ENCODE peak calls at places on chromosome 2, in nine cellular contexts. G is hepatocyte, Q is H1, Y is ovary, R is brain microvascular endothelial cell, H is heart left ventricle, X is HCT116, F is esophagus squamous epithelium, P is Panc1. N is an unnamed sample.

GRCh38 chr2:206989306-206989705 is 50.0 kb downstream of the CPO start:
- DNase-seq in H (no peak), F (no peak), X (peak; percentile 43), Y (no peak), Q (peak; percentile 61), G (peak; percentile 66), P (no peak), R (no peak), N (no peak)

GRCh38 chr2:201345636-201346213 is 11.4 kb downstream of the FLACC1 start:
- DNase-seq in X (no peak), Y (no peak), F (no peak), P (no peak), Q (no peak), H (no peak), R (no peak), G (no peak), N (no peak)

GRCh38 chr2:132448771-132449170 is 32.2 kb downstream of the GPR39 start:
- DNase-seq in R (peak; percentile 49), X (no peak), H (no peak), F (no peak), Q (peak; percentile 66), P (peak; percentile 13), Y (no peak), G (peak; percentile 27), N (no peak)

GRCh38 chr2:145007673-145008263 is 487.8 kb upstream of the ZEB2 start:
- DNase-seq in F (no peak), X (no peak), P (no peak), Q (no peak), G (no peak), R (peak; percentile 75), Y (no peak), H (peak; percentile 38), N (no peak)

GRCh38 chr2:104493698-104494097 is 360.2 kb upstream of the POU3F3 start:
- DNase-seq in Q (no peak), P (no peak), G (no peak), Y (no peak), H (no peak), F (no peak), R (no peak), X (no peak), N (no peak)

GRCh38 chr2:145617906-145618305 is 1098.0 kb upstream of the ZEB2 start:
- DNase-seq in P (no peak), Y (no peak), F (no peak), X (no peak), H (no peak), G (no peak), R (no peak), Q (no peak), N (no peak)

GRCh38 chr2:160696061-160696452 is 202.4 kb upstream of the RBMS1 start:
- DNase-seq in P (no peak), Q (no peak), H (no peak), R (no peak), G (no peak), X (no peak), F (no peak), Y (no peak), N (no peak)

GRCh38 chr2:27988718-27989117 is 98.2 kb downstream of the BABAM2 start:
- DNase-seq in X (no peak), Y (no peak), P (no peak), Q (no peak), F (no peak), H (no peak), G (no peak), R (no peak), N (no peak)

GRCh38 chr2:219689676-219690628 is 62.5 kb downstream of the SLC4A3 start:
- DNase-seq in P (no peak), F (no peak), Q (peak; percentile 66), X (no peak), Y (peak; percentile 42), H (no peak), G (peak; percentile 71), R (peak; percentile 76), N (no peak)

GRCh38 chr2:47519147-47519537 is 116.2 kb downstream of the MSH2 start:
- DNase-seq in Y (no peak), Q (no peak), G (no peak), P (no peak), X (no peak), F (no peak), R (no peak), H (no peak), N (no peak)

GRCh38 chr2:47519604-47520301 is 116.8 kb downstream of the MSH2 start:
- DNase-seq in P (no peak), G (no peak), X (no peak), Q (no peak), F (no peak), H (no peak), R (no peak), Y (no peak), N (no peak)

GRCh38 chr2:47521666-47522285 is 118.8 kb downstream of the MSH2 start:
- DNase-seq in X (no peak), Y (no peak), F (no peak), Q (no peak), R (no peak), H (no peak), P (no peak), G (no peak), N (no peak)

GRCh38 chr2:47520302-47520630 is 117.3 kb downstream of the MSH2 start:
- DNase-seq in F (no peak), P (no peak), H (no peak), X (no peak), G (no peak), Q (no peak), Y (no peak), R (no peak), N (no peak)

DNA sequence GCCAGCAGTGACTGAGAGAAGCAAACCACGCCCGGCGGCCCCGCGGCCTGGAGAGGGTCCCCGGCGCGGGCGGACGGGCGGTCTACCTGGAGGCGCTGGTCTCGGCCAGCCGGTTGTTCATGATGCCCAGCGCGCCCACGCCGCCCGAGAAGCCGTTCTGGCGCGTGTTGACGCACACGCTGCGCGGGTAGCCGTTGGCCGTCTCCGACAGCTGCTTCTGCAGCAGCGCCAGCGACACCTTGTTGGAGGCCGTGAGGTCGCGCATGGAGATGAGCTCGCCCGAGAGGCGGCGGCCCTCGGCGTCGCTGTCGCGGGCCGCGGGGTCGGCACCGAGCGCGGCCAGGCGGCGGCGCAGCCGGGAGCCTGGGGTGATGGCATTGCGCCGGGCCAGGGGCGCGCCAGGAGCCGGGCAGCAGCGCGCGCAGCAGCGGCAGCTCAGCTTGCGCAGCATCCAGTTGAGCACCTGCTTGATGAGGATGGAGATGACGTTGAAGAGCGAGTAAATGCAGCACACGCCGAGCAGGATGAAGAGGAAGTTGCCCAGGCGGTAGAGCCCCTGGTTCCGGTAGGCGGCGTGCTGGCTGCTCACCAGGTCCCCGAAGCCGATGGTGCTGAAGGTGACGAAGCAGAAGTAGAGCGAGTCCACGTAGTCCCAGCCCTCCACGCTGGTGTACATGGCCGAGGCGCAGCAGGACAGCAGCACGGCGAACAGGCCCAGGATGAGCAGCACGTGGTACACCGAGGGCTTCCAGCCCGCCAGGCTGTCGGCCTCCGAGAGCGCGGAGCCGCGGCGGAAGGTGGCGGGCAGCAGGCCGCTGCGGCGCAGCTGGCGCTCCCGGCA is 118.1 kb downstream of the MSH2 start:
- DNase-seq in G (no peak), X (no peak), F (peak; percentile 33), Q (peak; percentile 61), P (no peak), R (peak; percentile 34), H (peak; percentile 37), Y (peak; percentile 17), N (no peak)
- TF ChIP-seq CTCF in G (no peak), X (no peak), F (no peak), Q (no peak), P (peak; percentile 78), R (peak; percentile 67), H (peak; percentile 25), Y (no peak), N (no peak)

GRCh38 chr2:61535449-61535848 is 2.7 kb downstream of the XPO1 start:
- DNase-seq in X (no peak), Y (no peak), Q (no peak), P (no peak), H (no peak), G (no peak), R (no peak), F (no peak), N (no peak)
- H3K27ac ChIP-seq in X (peak overlapping the region; percentile 94), Y (no peak overlapping the region), Q (no peak overlapping the region), P (peak overlapping the region; percentile 97), H (peak overlapping the region; percentile 92), G (peak overlapping the region; percentile 95), R (peak overlapping the region; percentile 90), F (peak overlapping the region; percentile 95), N (peak overlapping the region; percentile 99)

DNA sequence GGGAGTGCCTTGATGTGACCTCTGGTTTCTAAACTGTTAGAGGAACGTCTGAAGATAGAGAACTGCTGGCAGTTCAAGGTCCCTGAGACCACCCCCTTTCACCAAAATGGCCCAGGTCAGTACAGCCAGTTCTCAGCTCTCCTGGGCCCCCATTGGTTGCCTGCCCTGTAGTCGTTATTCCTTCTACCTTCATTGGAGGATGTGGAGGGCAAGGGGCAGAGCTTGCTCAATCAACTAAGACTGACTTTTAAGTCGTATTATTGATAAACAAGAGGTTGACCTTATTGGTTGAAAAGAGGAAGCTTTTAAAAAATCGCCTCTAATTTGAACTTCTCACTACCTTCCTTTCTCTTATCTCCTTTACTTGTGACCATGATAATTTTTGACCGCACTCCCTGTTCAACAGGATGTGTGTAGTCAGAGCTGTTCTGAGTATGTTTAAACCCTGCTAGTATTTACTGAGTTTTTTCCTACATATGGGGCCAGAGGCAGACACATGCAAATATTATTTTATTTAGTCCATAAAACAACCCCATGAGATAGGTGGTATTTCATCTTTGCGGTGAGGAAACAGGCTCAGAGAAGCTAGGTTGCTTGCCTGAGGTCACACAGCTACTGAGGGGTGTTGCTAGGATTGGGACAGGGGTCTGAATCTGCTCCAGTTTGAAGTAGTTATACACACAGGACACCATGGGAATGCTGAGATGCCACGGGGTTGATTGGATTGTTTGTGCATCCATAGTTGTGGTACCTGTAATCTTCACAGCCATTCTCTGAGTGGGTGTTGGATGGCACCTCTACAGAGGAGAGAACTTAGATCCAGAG is 65.9 kb downstream of the TMEM247 start:
- DNase-seq in R (no peak), F (no peak), H (no peak), Y (no peak), Q (peak; percentile 16), G (no peak), X (no peak), P (no peak), N (no peak)
- H3K4me3 ChIP-seq in R (no peak overlapping the region), F (no peak overlapping the region), H (no peak overlapping the region), Y (no peak overlapping the region), Q (no peak overlapping the region), G (no peak overlapping the region), X (no peak overlapping the region), P (no peak overlapping the region), N (no peak overlapping the region)

GRCh38 chr2:148643421-148643820 is 1.1 kb upstream of the EPC2 start:
- DNase-seq in G (no peak), R (no peak), Q (no peak), Y (no peak), F (no peak), P (no peak), X (no peak), H (no peak), N (no peak)

GRCh38 chr2:148642112-148642744 is 2.3 kb upstream of the EPC2 start:
- DNase-seq in X (no peak), Q (no peak), G (no peak), R (no peak), Y (no peak), P (no peak), F (no peak), H (no peak), N (no peak)

GRCh38 chr2:148642891-148643416 is 1.6 kb upstream of the EPC2 start:
- DNase-seq in Q (no peak), P (no peak), Y (peak; percentile 47), R (peak; percentile 34), X (peak; percentile 65), F (no peak), G (peak; percentile 39), H (peak; percentile 28), N (no peak)

GRCh38 chr2:148643998-148644884 is at the start of gene EPC2:
- DNase-seq in X (peak; percentile 67), R (peak; percentile 75), F (peak; percentile 27), G (peak; percentile 93), P (no peak), Q (peak; percentile 95), Y (peak; percentile 86), H (peak; percentile 89), N (peak; percentile 65)

GRCh38 chr2:148640767-148641166 is 3.8 kb upstream of the EPC2 start:
- DNase-seq in F (no peak), Q (no peak), G (no peak), Y (no peak), R (no peak), X (no peak), H (no peak), P (no peak), N (no peak)
- TF ChIP-seq CTCF in F (no peak), Q (peak; percentile 16), G (peak; percentile 19), Y (no peak), R (peak; percentile 31), X (no peak), H (no peak), P (peak; percentile 66), N (no peak)